ENCODE peak calls at places on chromosome 11, in ten cellular contexts. One of them, this sample, is unnamed.

GRCh38 chr11:68215087-68215445 is 2.0 kb upstream of the KMT5B start:
- DNase-seq in mucosa of gallbladder: no peak
- DNase-seq in upper lobe of right lung: peak; percentile 82
- DNase-seq in IMR-90: no peak
- DNase-seq in GM12865: peak; percentile 21
- DNase-seq in AG20443: no peak
- DNase-seq in AG09319: no peak
- DNase-seq in stimulated activated naive B cell treated with anti-CD40 and anti-IgM and Interleukin-4, amounts not matched to agents 10 μg/mL and 1 μg/mL and 100 μg/mL, for 72 hours: peak; percentile 38
- DNase-seq in H9: peak; percentile 43
- DNase-seq in pulmonary artery endothelial cell: no peak
- DNase-seq in this sample: no peak

GRCh38 chr11:58905141-58905715 is 34.1 kb upstream of the GLYATL1 start:
- DNase-seq in pulmonary artery endothelial cell: no peak
- DNase-seq in stimulated activated naive B cell treated with anti-CD40 and anti-IgM and Interleukin-4, amounts not matched to agents 10 μg/mL and 1 μg/mL and 100 μg/mL, for 72 hours: no peak
- DNase-seq in IMR-90: peak; percentile 70
- DNase-seq in mucosa of gallbladder: no peak
- DNase-seq in AG09319: no peak
- DNase-seq in GM12865: no peak
- DNase-seq in upper lobe of right lung: no peak
- DNase-seq in AG20443: peak; percentile 82
- DNase-seq in H9: peak; percentile 72
- DNase-seq in this sample: no peak

GRCh38 chr11:43649921-43650320 is 30.6 kb upstream of the HSD17B12 start:
- DNase-seq in stimulated activated naive B cell treated with anti-CD40 and anti-IgM and Interleukin-4, amounts not matched to agents 10 μg/mL and 1 μg/mL and 100 μg/mL, for 72 hours: no peak
- DNase-seq in pulmonary artery endothelial cell: no peak
- DNase-seq in AG09319: no peak
- DNase-seq in IMR-90: no peak
- DNase-seq in mucosa of gallbladder: no peak
- DNase-seq in upper lobe of right lung: no peak
- DNase-seq in GM12865: no peak
- DNase-seq in AG20443: no peak
- DNase-seq in H9: no peak
- DNase-seq in this sample: no peak

GRCh38 chr11:64772318-64773018 is 5.9 kb downstream of the SF1 start:
- DNase-seq in AG20443: no peak
- DNase-seq in stimulated activated naive B cell treated with anti-CD40 and anti-IgM and Interleukin-4, amounts not matched to agents 10 μg/mL and 1 μg/mL and 100 μg/mL, for 72 hours: no peak
- DNase-seq in pulmonary artery endothelial cell: no peak
- DNase-seq in upper lobe of right lung: no peak
- DNase-seq in mucosa of gallbladder: no peak
- DNase-seq in AG09319: no peak
- DNase-seq in H9: no peak
- DNase-seq in GM12865: peak; percentile 63
- DNase-seq in IMR-90: no peak
- DNase-seq in this sample: no peak

GRCh38 chr11:86726118-86726748 is 53.8 kb upstream of the ME3 start:
- DNase-seq in AG20443: no peak
- DNase-seq in stimulated activated naive B cell treated with anti-CD40 and anti-IgM and Interleukin-4, amounts not matched to agents 10 μg/mL and 1 μg/mL and 100 μg/mL, for 72 hours: no peak
- DNase-seq in AG09319: no peak
- DNase-seq in GM12865: no peak
- DNase-seq in H9: no peak
- DNase-seq in IMR-90: peak; percentile 55
- DNase-seq in mucosa of gallbladder: no peak
- DNase-seq in upper lobe of right lung: no peak
- DNase-seq in pulmonary artery endothelial cell: no peak
- DNase-seq in this sample: no peak

GRCh38 chr11:9906043-9906791 is 242.3 kb downstream of the SWAP70 start:
- DNase-seq in pulmonary artery endothelial cell: peak; percentile 65
- DNase-seq in AG09319: peak; percentile 95
- DNase-seq in upper lobe of right lung: no peak
- DNase-seq in GM12865: no peak
- DNase-seq in H9: peak; percentile 45
- DNase-seq in stimulated activated naive B cell treated with anti-CD40 and anti-IgM and Interleukin-4, amounts not matched to agents 10 μg/mL and 1 μg/mL and 100 μg/mL, for 72 hours: no peak
- DNase-seq in mucosa of gallbladder: no peak
- DNase-seq in IMR-90: peak; percentile 94
- DNase-seq in AG20443: peak; percentile 73
- DNase-seq in this sample: peak; percentile 93

GRCh38 chr11:13277719-13278619 is at the start of gene BMAL1:
- DNase-seq in H9: peak; percentile 37
- DNase-seq in upper lobe of right lung: peak; percentile 87
- DNase-seq in AG09319: no peak
- DNase-seq in IMR-90: no peak
- DNase-seq in stimulated activated naive B cell treated with anti-CD40 and anti-IgM and Interleukin-4, amounts not matched to agents 10 μg/mL and 1 μg/mL and 100 μg/mL, for 72 hours: peak; percentile 40
- DNase-seq in AG20443: peak; percentile 67
- DNase-seq in GM12865: peak; percentile 79
- DNase-seq in pulmonary artery endothelial cell: no peak
- DNase-seq in mucosa of gallbladder: peak; percentile 29
- DNase-seq in this sample: no peak

GRCh38 chr11:96052921-96053631 is 129.2 kb upstream of the MTMR2 start:
- DNase-seq in mucosa of gallbladder: no peak
- DNase-seq in AG09319: no peak
- DNase-seq in pulmonary artery endothelial cell: no peak
- DNase-seq in upper lobe of right lung: no peak
- DNase-seq in stimulated activated naive B cell treated with anti-CD40 and anti-IgM and Interleukin-4, amounts not matched to agents 10 μg/mL and 1 μg/mL and 100 μg/mL, for 72 hours: no peak
- DNase-seq in GM12865: peak; percentile 37
- DNase-seq in AG20443: no peak
- DNase-seq in H9: no peak
- DNase-seq in IMR-90: peak; percentile 62
- DNase-seq in this sample: no peak

GRCh38 chr11:46346886-46347636 is at the start of gene DGKZ:
- DNase-seq in upper lobe of right lung: peak; percentile 95
- DNase-seq in AG09319: peak; percentile 54
- DNase-seq in stimulated activated naive B cell treated with anti-CD40 and anti-IgM and Interleukin-4, amounts not matched to agents 10 μg/mL and 1 μg/mL and 100 μg/mL, for 72 hours: peak; percentile 89
- DNase-seq in mucosa of gallbladder: peak; percentile 87
- DNase-seq in H9: peak; percentile 77
- DNase-seq in AG20443: peak; percentile 98
- DNase-seq in IMR-90: peak; percentile 74
- DNase-seq in pulmonary artery endothelial cell: peak; percentile 24
- DNase-seq in GM12865: peak; percentile 93
- DNase-seq in this sample: no peak

GRCh38 chr11:70315726-70316125 is 45.2 kb downstream of the PPFIA1 start:
- DNase-seq in mucosa of gallbladder: no peak
- DNase-seq in H9: no peak
- DNase-seq in pulmonary artery endothelial cell: no peak
- DNase-seq in IMR-90: no peak
- DNase-seq in AG09319: no peak
- DNase-seq in GM12865: no peak
- DNase-seq in AG20443: no peak
- DNase-seq in upper lobe of right lung: no peak
- DNase-seq in stimulated activated naive B cell treated with anti-CD40 and anti-IgM and Interleukin-4, amounts not matched to agents 10 μg/mL and 1 μg/mL and 100 μg/mL, for 72 hours: no peak
- DNase-seq in this sample: no peak

GRCh38 chr11:86116386-86116726 is 47.5 kb upstream of the PICALM start:
- DNase-seq in stimulated activated naive B cell treated with anti-CD40 and anti-IgM and Interleukin-4, amounts not matched to agents 10 μg/mL and 1 μg/mL and 100 μg/mL, for 72 hours: peak; percentile 32
- DNase-seq in H9: no peak
- DNase-seq in GM12865: peak; percentile 82
- DNase-seq in mucosa of gallbladder: no peak
- DNase-seq in IMR-90: peak; percentile 98
- DNase-seq in AG09319: no peak
- DNase-seq in pulmonary artery endothelial cell: no peak
- DNase-seq in upper lobe of right lung: no peak
- DNase-seq in AG20443: peak; percentile 48
- DNase-seq in this sample: no peak

GRCh38 chr11:76318744-76319384 is 62.1 kb downstream of the THAP12 start:
- DNase-seq in stimulated activated naive B cell treated with anti-CD40 and anti-IgM and Interleukin-4, amounts not matched to agents 10 μg/mL and 1 μg/mL and 100 μg/mL, for 72 hours: peak; percentile 72
- DNase-seq in GM12865: peak; percentile 88
- DNase-seq in AG09319: peak; percentile 23
- DNase-seq in IMR-90: peak; percentile 61
- DNase-seq in pulmonary artery endothelial cell: peak; percentile 36
- DNase-seq in mucosa of gallbladder: peak; percentile 83
- DNase-seq in upper lobe of right lung: peak; percentile 91
- DNase-seq in AG20443: peak; percentile 86
- DNase-seq in H9: peak; percentile 88
- DNase-seq in this sample: peak; percentile 35

GRCh38 chr11:33449798-33450197 is 192.6 kb downstream of the HIPK3 start:
- DNase-seq in pulmonary artery endothelial cell: no peak
- DNase-seq in H9: no peak
- DNase-seq in stimulated activated naive B cell treated with anti-CD40 and anti-IgM and Interleukin-4, amounts not matched to agents 10 μg/mL and 1 μg/mL and 100 μg/mL, for 72 hours: no peak
- DNase-seq in AG20443: no peak
- DNase-seq in AG09319: no peak
- DNase-seq in IMR-90: peak; percentile 76
- DNase-seq in GM12865: no peak
- DNase-seq in upper lobe of right lung: no peak
- DNase-seq in mucosa of gallbladder: no peak
- DNase-seq in this sample: no peak

GRCh38 chr11:123475478-123475877 is 45.4 kb downstream of the GRAMD1B start:
- DNase-seq in AG09319: no peak
- DNase-seq in pulmonary artery endothelial cell: no peak
- DNase-seq in stimulated activated naive B cell treated with anti-CD40 and anti-IgM and Interleukin-4, amounts not matched to agents 10 μg/mL and 1 μg/mL and 100 μg/mL, for 72 hours: no peak
- DNase-seq in IMR-90: peak; percentile 57
- DNase-seq in mucosa of gallbladder: no peak
- DNase-seq in AG20443: peak; percentile 18
- DNase-seq in GM12865: no peak
- DNase-seq in upper lobe of right lung: no peak
- DNase-seq in H9: no peak
- DNase-seq in this sample: no peak

GRCh38 chr11:110295086-110295485 is 1.3 kb downstream of the RDX start:
- DNase-seq in AG20443: no peak
- DNase-seq in GM12865: no peak
- DNase-seq in AG09319: no peak
- DNase-seq in H9: no peak
- DNase-seq in IMR-90: no peak
- DNase-seq in pulmonary artery endothelial cell: no peak
- DNase-seq in upper lobe of right lung: no peak
- DNase-seq in mucosa of gallbladder: no peak
- DNase-seq in stimulated activated naive B cell treated with anti-CD40 and anti-IgM and Interleukin-4, amounts not matched to agents 10 μg/mL and 1 μg/mL and 100 μg/mL, for 72 hours: no peak
- DNase-seq in this sample: no peak

GRCh38 chr11:75821202-75821601 is 6.2 kb downstream of the UVRAG start:
- DNase-seq in stimulated activated naive B cell treated with anti-CD40 and anti-IgM and Interleukin-4, amounts not matched to agents 10 μg/mL and 1 μg/mL and 100 μg/mL, for 72 hours: no peak
- DNase-seq in upper lobe of right lung: no peak
- DNase-seq in mucosa of gallbladder: no peak
- DNase-seq in IMR-90: no peak
- DNase-seq in AG20443: no peak
- DNase-seq in pulmonary artery endothelial cell: no peak
- DNase-seq in AG09319: no peak
- DNase-seq in H9: no peak
- DNase-seq in GM12865: no peak
- DNase-seq in this sample: no peak

GRCh38 chr11:64123102-64123434 is 42.8 kb downstream of the MACROD1 start:
- DNase-seq in AG20443: no peak
- DNase-seq in H9: no peak
- DNase-seq in AG09319: no peak
- DNase-seq in upper lobe of right lung: peak; percentile 89
- DNase-seq in GM12865: no peak
- DNase-seq in pulmonary artery endothelial cell: no peak
- DNase-seq in stimulated activated naive B cell treated with anti-CD40 and anti-IgM and Interleukin-4, amounts not matched to agents 10 μg/mL and 1 μg/mL and 100 μg/mL, for 72 hours: no peak
- DNase-seq in mucosa of gallbladder: peak; percentile 34
- DNase-seq in IMR-90: no peak
- DNase-seq in this sample: no peak

GRCh38 chr11:74777877-74778276 is 29.2 kb downstream of the RNF169 start:
- DNase-seq in AG20443: no peak
- DNase-seq in H9: no peak
- DNase-seq in pulmonary artery endothelial cell: no peak
- DNase-seq in stimulated activated naive B cell treated with anti-CD40 and anti-IgM and Interleukin-4, amounts not matched to agents 10 μg/mL and 1 μg/mL and 100 μg/mL, for 72 hours: no peak
- DNase-seq in AG09319: no peak
- DNase-seq in upper lobe of right lung: no peak
- DNase-seq in mucosa of gallbladder: no peak
- DNase-seq in IMR-90: no peak
- DNase-seq in GM12865: no peak
- DNase-seq in this sample: no peak

GRCh38 chr11:28526406-28526751 is 418.2 kb downstream of the METTL15 start:
- DNase-seq in stimulated activated naive B cell treated with anti-CD40 and anti-IgM and Interleukin-4, amounts not matched to agents 10 μg/mL and 1 μg/mL and 100 μg/mL, for 72 hours: no peak
- DNase-seq in mucosa of gallbladder: no peak
- DNase-seq in AG20443: no peak
- DNase-seq in H9: no peak
- DNase-seq in IMR-90: peak; percentile 25
- DNase-seq in pulmonary artery endothelial cell: no peak
- DNase-seq in GM12865: no peak
- DNase-seq in AG09319: no peak
- DNase-seq in upper lobe of right lung: no peak
- DNase-seq in this sample: no peak